ENCODE peak calls at places on chromosome 22, in six cellular contexts. F is nucleus accumbens; K is natural killer cell treated with Interleukin-12 subunit alpha and Interleukin-12 subunit beta and Interleukin-15 and Interleukin-18, amount 100 ng/mL, for 72 hours; E is AG10803; J is activated naive CD4-positive, alpha-beta T cell; Y is astrocyte of the spinal cord. U is an unnamed sample.

GRCh38 chr22:33579448-33580093 is 340.7 kb downstream of the LARGE1 start:
- DNase-seq in K (no peak), J (no peak), F (no peak), Y (peak), E (peak), U (peak)

GRCh38 chr22:39932918-39933649 is 27.1 kb upstream of the TMA7B start:
- DNase-seq in E (peak), K (no peak), Y (peak), F (no peak), J (no peak), U (no peak)

GRCh38 chr22:50733521-50734342 is 4.3 kb upstream of the ACR start:
- DNase-seq in F (peak), K (peak), Y (no peak), J (no peak), E (peak), U (peak)

GRCh38 chr22:33921576-33922181 is 1.4 kb upstream of the LARGE1 start:
- DNase-seq in K (no peak), E (peak), J (no peak), F (peak), Y (peak), U (peak)

GRCh38 chr22:21624120-21624879 is 5.5 kb downstream of the YDJC start:
- DNase-seq in F (no peak), K (no peak), J (no peak), E (no peak), Y (no peak), U (no peak)

GRCh38 chr22:47783433-47784366 is 1021.2 kb downstream of the TBC1D22A start:
- DNase-seq in J (no peak), K (no peak), Y (no peak), F (no peak), E (no peak), U (no peak)

GRCh38 chr22:25827415-25827814 is 85.4 kb downstream of the MYO18B start:
- DNase-seq in K (no peak), F (no peak), Y (no peak), J (no peak), E (no peak), U (peak)

GRCh38 chr22:46437990-46438389 is 99.4 kb downstream of the CELSR1 start:
- DNase-seq in E (no peak), K (no peak), F (no peak), J (no peak), Y (no peak), U (no peak)

GRCh38 chr22:36728505-36728904 is 25.0 kb upstream of the CACNG2 start:
- DNase-seq in F (no peak), J (no peak), K (peak), E (no peak), Y (no peak), U (no peak)

U was measured in midbrain.